ENCODE peak calls at places on chromosomes 6 and 20, in five cellular contexts. I is DND-41, U is cardiac muscle cell, P is lower lobe of right lung, V is left lung. Q is an unnamed sample.

GRCh38 chr20:8361008-8361652 is 229.1 kb downstream of the PLCB1 start:
- DNase-seq in U (peak; percentile 69), I (no peak), V (no peak), P (no peak), Q (no peak)

GRCh38 chr20:45611054-45611453 is 18.5 kb upstream of the WFDC10A start:
- DNase-seq in P (no peak), U (peak; percentile 78), V (no peak), I (peak; percentile 33), Q (no peak)

GRCh38 chr6:960356-960755 is 267.4 kb upstream of the EXOC2 start:
- DNase-seq in U (no peak), P (no peak), V (no peak), I (no peak), Q (no peak)

GRCh38 chr20:24987873-24988835 is 4.4 kb downstream of the APMAP start:
- DNase-seq in U (no peak), I (no peak), V (peak; percentile 19), P (no peak), Q (no peak)

GRCh38 chr6:154579046-154579823 is 68.8 kb upstream of the CNKSR3 start:
- DNase-seq in I (no peak), U (peak; percentile 8), P (no peak), V (no peak), Q (no peak)

GRCh38 chr6:34986845-34987246 is 97.8 kb downstream of the ANKS1A start:
- DNase-seq in U (peak; percentile 88), P (peak; percentile 57), V (no peak), I (peak; percentile 59), Q (peak; percentile 75)

GRCh38 chr6:55293116-55293515 is 34.2 kb upstream of the GFRAL start:
- DNase-seq in I (no peak), V (no peak), U (peak; percentile 36), P (no peak), Q (peak; percentile 21)

GRCh38 chr6:166387642-166388325 is 5.0 kb upstream of the MPC1 start:
- DNase-seq in U (no peak), I (no peak), V (no peak), P (no peak), Q (no peak)

GRCh38 chr6:7108964-7109836 is 1.4 kb downstream of the RREB1 start:
- DNase-seq in V (peak; percentile 88), P (peak; percentile 62), U (peak; percentile 87), I (peak; percentile 57), Q (peak; percentile 82)

GRCh38 chr20:64025826-64026412 is 10.1 kb upstream of the C20orf204 start:
- DNase-seq in U (no peak), I (no peak), P (no peak), V (no peak), Q (no peak)

GRCh38 chr6:3283241-3283640 is 24.5 kb downstream of the PSMG4 start:
- DNase-seq in U (no peak), I (no peak), V (no peak), P (no peak), Q (no peak)

GRCh38 chr6:47195251-47195650 is 114.5 kb downstream of the TNFRSF21 start:
- DNase-seq in I (no peak), U (peak; percentile 91), V (no peak), P (no peak), Q (no peak)

GRCh38 chr6:85402071-85402470 is 47.8 kb upstream of the NT5E start:
- DNase-seq in I (no peak), U (no peak), P (no peak), V (no peak), Q (no peak)

GRCh38 chr6:85402922-85403321 is 47.0 kb upstream of the NT5E start:
- DNase-seq in I (no peak), V (no peak), U (peak; percentile 34), P (no peak), Q (no peak)

GRCh38 chr6:85400331-85400730 is 49.6 kb upstream of the NT5E start:
- DNase-seq in I (no peak), V (no peak), P (no peak), U (no peak), Q (no peak)

GRCh38 chr6:85403331-85404015 is 46.4 kb upstream of the NT5E start:
- DNase-seq in I (no peak), P (no peak), U (peak; percentile 92), V (no peak), Q (no peak)

GRCh38 chr6:85401186-85402062 is 48.5 kb upstream of the NT5E start:
- DNase-seq in U (no peak), V (no peak), P (no peak), I (no peak), Q (no peak)
- H3K4me1 ChIP-seq in U (no peaks in the 10 kb centered on the region), V (peaks cover 22% of the 10 kb centered on the region), P (peaks cover 12% of the 10 kb centered on the region), I (peaks cover 17% of the 10 kb centered on the region), Q (peaks cover 4% of the 10 kb centered on the region)

GRCh38 chr6:24439858-24440539 is 37.3 kb downstream of the MRS2 start:
- DNase-seq in P (no peak), I (no peak), V (no peak), U (no peak), Q (no peak)
- TF ChIP-seq CTCF in P (no peak), I (no peak), V (no peak), U (no peak), Q (no peak)

GRCh38 chr6:51007237-51007636 is 188.6 kb downstream of the TFAP2B start:
- DNase-seq in V (no peak), I (no peak), U (no peak), P (no peak), Q (no peak)

GRCh38 chr6:51004380-51004779 is 185.7 kb downstream of the TFAP2B start:
- DNase-seq in U (no peak), P (no peak), I (no peak), V (no peak), Q (no peak)

GRCh38 chr6:50998905-50999304 is 180.2 kb downstream of the TFAP2B start:
- DNase-seq in V (no peak), I (no peak), U (no peak), P (no peak), Q (no peak)

GRCh38 chr6:51005779-51006178 is 187.1 kb downstream of the TFAP2B start:
- DNase-seq in V (no peak), P (no peak), I (no peak), U (no peak), Q (no peak)

DNA sequence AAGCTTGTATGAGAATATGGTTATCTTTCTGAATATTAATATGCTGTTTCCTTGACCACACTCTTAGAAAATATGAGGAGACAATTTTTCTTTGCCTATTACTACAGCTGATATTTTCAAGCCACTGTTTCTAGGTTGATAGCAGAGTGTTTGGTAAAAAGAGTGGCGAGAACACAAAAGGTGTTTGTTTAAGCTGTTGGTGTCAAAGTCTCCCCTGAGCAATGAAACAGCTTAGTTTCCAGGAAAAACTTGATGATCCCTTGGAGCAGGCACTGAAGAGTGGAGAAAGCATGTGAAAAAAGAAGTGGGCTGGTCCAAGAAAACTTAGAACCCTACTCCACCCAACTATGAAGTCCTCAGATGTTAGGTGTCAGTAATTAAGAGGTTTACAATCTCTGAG is 182.7 kb downstream of the TFAP2B start:
- DNase-seq in V (no peak), I (no peak), P (no peak), U (no peak), Q (no peak)
- H3K36me3 ChIP-seq in V (no peaks in the 10 kb centered on the region), I (no peaks in the 10 kb centered on the region), P (no peaks in the 10 kb centered on the region), U (no peaks in the 10 kb centered on the region), Q (no peaks in the 10 kb centered on the region)

DNA sequence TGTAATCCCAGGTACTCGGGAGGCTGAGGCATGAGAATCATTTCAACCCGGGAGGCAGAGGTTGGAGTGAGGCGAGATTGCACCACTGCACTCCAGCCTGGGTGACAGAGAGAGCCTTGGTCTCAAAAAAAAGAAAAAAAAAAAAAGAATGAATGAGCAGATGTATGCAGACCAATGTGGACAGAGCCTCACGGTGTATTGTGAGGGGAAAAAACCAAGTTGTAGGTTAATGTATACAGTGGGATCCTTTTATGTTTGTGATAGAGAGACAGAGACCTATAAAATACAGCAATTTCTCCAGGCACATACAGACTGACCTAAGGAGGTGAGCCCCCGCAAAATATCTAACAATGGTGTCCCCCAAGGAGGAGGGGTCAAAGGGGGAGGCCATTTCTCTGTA is 11.7 kb downstream of the TGM2 start:
- DNase-seq in I (no peak), U (no peak), P (no peak), V (no peak), Q (no peak)
- H3K4me1 ChIP-seq in I (no peaks in the 10 kb centered on the region), U (no peaks in the 10 kb centered on the region), P (peaks cover 78% of the 10 kb centered on the region), V (peaks cover 95% of the 10 kb centered on the region), Q (peaks cover 19% of the 10 kb centered on the region)

DNA sequence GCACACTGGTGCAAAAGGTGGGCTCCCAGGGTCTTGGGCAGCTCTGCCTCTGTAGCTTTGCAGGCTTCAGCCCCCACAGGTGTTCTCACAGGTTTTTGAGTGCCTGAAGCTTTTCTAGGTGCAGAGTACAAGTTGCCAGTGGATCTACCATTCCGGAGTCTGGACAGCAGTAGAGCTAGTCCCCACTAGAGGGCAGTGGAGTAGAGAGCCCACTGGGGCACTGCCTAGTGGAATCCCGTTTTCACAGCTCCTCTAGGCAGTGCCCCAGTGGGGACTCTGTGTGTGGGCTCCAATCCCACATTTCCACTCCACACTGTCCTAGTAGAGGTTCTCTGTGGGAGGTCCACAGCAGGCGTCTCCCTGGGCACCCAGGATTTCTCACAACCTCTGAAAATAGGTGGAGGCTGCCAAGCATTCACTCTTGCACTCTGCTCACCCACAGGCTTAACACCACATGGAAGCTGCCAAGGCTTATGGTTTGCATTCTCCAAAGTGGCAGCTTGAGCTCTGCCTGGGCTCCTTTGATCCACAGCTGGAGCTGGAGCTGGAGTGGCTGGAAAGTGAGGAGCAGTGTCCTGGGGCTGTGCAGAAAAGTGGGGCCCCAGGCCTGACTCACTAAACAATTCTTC is 86.3 kb upstream of the PROKR2 start:
- DNase-seq in P (no peak), V (no peak), I (peak; percentile 37), U (peak; percentile 34), Q (peak; percentile 43)
- TF ChIP-seq CTCF in P (peak; percentile 33), V (no peak), I (peak; percentile 68), U (peak; percentile 76), Q (no peak)

DNA sequence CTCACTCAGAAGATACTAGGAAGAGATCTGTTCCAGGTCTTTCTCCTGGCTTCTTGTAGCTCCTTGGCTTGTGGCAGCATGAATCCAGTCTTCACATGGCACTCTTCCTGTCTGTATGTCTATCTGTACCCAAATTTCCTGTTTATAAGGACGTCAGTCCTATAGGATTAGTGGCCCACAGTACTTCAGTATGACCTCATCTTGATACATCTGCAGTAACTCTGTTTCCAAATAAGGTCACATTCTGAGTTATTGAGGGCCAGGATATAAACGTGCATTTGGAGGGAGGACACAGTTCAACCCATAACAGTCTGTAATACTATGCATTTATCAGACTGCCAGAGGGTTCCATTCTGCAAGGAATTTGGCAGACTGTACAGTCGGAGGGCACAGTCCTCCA is 57.6 kb upstream of the DYNLRB1 start:
- DNase-seq in V (no peak), I (no peak), U (peak; percentile 12), P (no peak), Q (no peak)
- H3K36me3 ChIP-seq in V (peaks cover 89% of the 10 kb centered on the region), I (peaks cover 83% of the 10 kb centered on the region), U (peaks cover 38% of the 10 kb centered on the region), P (peaks cover 89% of the 10 kb centered on the region), Q (no peaks in the 10 kb centered on the region)

DNA sequence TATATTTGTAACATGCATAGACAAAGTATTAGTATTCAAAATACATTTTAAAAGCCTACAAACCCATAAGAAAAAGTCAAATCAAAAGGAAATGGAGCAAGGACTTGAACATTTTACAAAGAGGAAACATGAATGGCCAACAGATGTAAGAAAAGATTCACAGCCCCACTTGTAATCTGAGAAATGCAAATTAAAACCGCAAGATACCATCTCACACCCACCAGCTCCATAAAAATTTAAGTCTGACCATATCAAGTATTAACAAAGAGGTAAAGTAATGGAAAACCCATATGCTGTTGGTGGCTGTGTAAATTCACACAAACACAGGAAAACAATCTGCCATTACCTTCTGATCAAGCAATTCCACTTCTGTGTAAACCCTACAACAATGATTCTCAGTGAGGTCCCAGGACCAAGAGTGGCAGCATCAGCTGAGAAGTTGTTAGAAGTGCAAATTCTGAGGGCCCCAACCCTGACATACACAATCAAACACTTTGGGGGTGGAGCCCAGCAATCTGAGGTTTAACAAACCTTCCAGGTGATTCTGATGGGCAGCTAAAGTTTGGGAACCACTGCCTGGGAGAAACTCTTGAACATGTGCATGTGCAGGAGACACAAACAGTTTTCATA is 30.9 kb downstream of the BCL2L1 start:
- DNase-seq in V (no peak), U (peak; percentile 33), P (no peak), I (no peak), Q (no peak)
- H3K4me1 ChIP-seq in V (peaks cover 76% of the 10 kb centered on the region), U (peaks cover 10% of the 10 kb centered on the region), P (peaks cover 70% of the 10 kb centered on the region), I (peaks cover 94% of the 10 kb centered on the region), Q (peaks cover 9% of the 10 kb centered on the region)